ENCODE peak calls at places on chromosomes 6 and 20, in ten cellular contexts. D is heart left ventricle; Q is upper lobe of right lung; I is neural crest cell; C is hepatocyte; H is HCEC 1CT; N is activated naive CD8-positive, alpha-beta T cell treated with anti-CD3 and anti-CD28 coated beads for 36 hours; G is NCI-H69; U is stimulated activated CD8-positive, alpha-beta memory T cell treated with anti-CD3 and anti-CD28 coated beads, Interleukin-15, amount 100 ng/mL, for 24 hours; Y is T-helper 1 cell. T is an unnamed sample.

GRCh38 chr6:11653028-11653583 is 115.6 kb downstream of the TMEM170B start:
- DNase-seq in I (peak), G (peak), H (peak), N (peak), C (peak), Y (no peak), Q (no peak), U (no peak), D (peak), T (no peak)

GRCh38 chr20:11777861-11778570 is 139.7 kb upstream of the BTBD3 start:
- DNase-seq in D (no peak), Y (no peak), C (no peak), H (peak), N (no peak), U (no peak), I (no peak), Q (no peak), G (peak), T (no peak)

GRCh38 chr6:5045417-5045816 is 39.7 kb upstream of the PPP1R3G start:
- DNase-seq in Q (no peak), U (no peak), N (no peak), H (no peak), Y (no peak), D (no peak), I (no peak), G (no peak), C (no peak), T (no peak)

GRCh38 chr20:53088786-53089185 is 116.6 kb downstream of the TSHZ2 start:
- DNase-seq in C (no peak), G (no peak), Y (no peak), D (no peak), N (no peak), Q (no peak), H (no peak), I (no peak), U (no peak), T (no peak)

GRCh38 chr6:145789443-145789842 is 25.2 kb downstream of the FBXO30 start:
- DNase-seq in Y (no peak), U (no peak), N (no peak), H (peak), D (no peak), I (no peak), G (peak), C (no peak), Q (no peak), T (no peak)

GRCh38 chr20:49344975-49345374 is 67.1 kb upstream of the ZNFX1 start:
- DNase-seq in N (no peak), H (peak), C (peak), U (no peak), D (peak), Q (no peak), I (no peak), G (peak), Y (no peak), T (no peak)

GRCh38 chr20:25012616-25013189 is 20.2 kb upstream of the APMAP start:
- DNase-seq in U (no peak), D (no peak), C (no peak), H (no peak), G (no peak), N (no peak), Q (no peak), I (no peak), Y (no peak), T (peak)

GRCh38 chr6:26272171-26272631 is 92.8 kb upstream of the BTN3A2 start:
- DNase-seq in I (no peak), N (no peak), H (no peak), Y (peak), G (peak), Q (peak), D (no peak), U (no peak), C (peak), T (no peak)

GRCh38 chr20:18187020-18187419 is 49.4 kb downstream of the KAT14 start:
- DNase-seq in U (no peak), I (no peak), C (no peak), N (no peak), D (no peak), H (no peak), G (no peak), Y (no peak), Q (no peak), T (no peak)

GRCh38 chr6:165847407-165848098 is 184.5 kb upstream of the PDE10A start:
- DNase-seq in C (peak), D (peak), H (no peak), N (no peak), U (no peak), Q (no peak), Y (no peak), G (no peak), I (no peak), T (no peak)

GRCh38 chr6:73032586-73032985 is 192.7 kb downstream of the KHDC1L start:
- DNase-seq in C (no peak), Q (no peak), U (no peak), H (peak), I (no peak), G (peak), N (no peak), D (no peak), Y (no peak), T (no peak)

T was measured in cardiac septum.